ENCODE peak calls at places on chromosomes 13 and 19, in ten cellular contexts. One of them, this sample, is unnamed.
A peak's percentile ranks its signal among the peaks of the same experiment; 100 is the strongest.

GRCh38 chr19:2170219-2170618 is 6.5 kb downstream of the DOT1L start:
- DNase-seq in M059J: no peak
- DNase-seq in left ventricle myocardium inferior: no peak
- DNase-seq in memory B cell: no peak
- DNase-seq in GM03348: no peak
- DNase-seq in stimulated activated CD4-positive, alpha-beta T cell treated with anti-CD3 and anti-CD28 coated beads, TNF-alpha, amount 100 ng/mL, for 48 hours: no peak
- DNase-seq in NCI-H1417: no peak
- DNase-seq in fibroblast of mammary gland: no peak
- DNase-seq in amniotic stem cell: no peak
- DNase-seq in psoas muscle: no peak
- DNase-seq in this sample: no peak

GRCh38 chr13:20024706-20025105 is 66.2 kb downstream of the ZMYM2 start:
- DNase-seq in M059J: no peak
- DNase-seq in left ventricle myocardium inferior: no peak
- DNase-seq in memory B cell: no peak
- DNase-seq in GM03348: no peak
- DNase-seq in stimulated activated CD4-positive, alpha-beta T cell treated with anti-CD3 and anti-CD28 coated beads, TNF-alpha, amount 100 ng/mL, for 48 hours: no peak
- DNase-seq in NCI-H1417: no peak
- DNase-seq in fibroblast of mammary gland: no peak
- DNase-seq in amniotic stem cell: no peak
- DNase-seq in psoas muscle: no peak
- DNase-seq in this sample: no peak

GRCh38 chr19:52635786-52636570 is 2.2 kb downstream of the ZNF83 start:
- DNase-seq in M059J: no peak
- DNase-seq in left ventricle myocardium inferior: no peak
- DNase-seq in memory B cell: no peak
- DNase-seq in GM03348: no peak
- DNase-seq in stimulated activated CD4-positive, alpha-beta T cell treated with anti-CD3 and anti-CD28 coated beads, TNF-alpha, amount 100 ng/mL, for 48 hours: no peak
- DNase-seq in NCI-H1417: no peak
- DNase-seq in fibroblast of mammary gland: peak; percentile 14
- DNase-seq in amniotic stem cell: no peak
- DNase-seq in psoas muscle: no peak
- DNase-seq in this sample: no peak

GRCh38 chr19:3625996-3626472 is 556 bp downstream of the CACTIN start:
- DNase-seq in M059J: peak; percentile 25
- DNase-seq in left ventricle myocardium inferior: no peak
- DNase-seq in memory B cell: no peak
- DNase-seq in GM03348: peak; percentile 37
- DNase-seq in stimulated activated CD4-positive, alpha-beta T cell treated with anti-CD3 and anti-CD28 coated beads, TNF-alpha, amount 100 ng/mL, for 48 hours: no peak
- DNase-seq in NCI-H1417: no peak
- DNase-seq in fibroblast of mammary gland: no peak
- DNase-seq in amniotic stem cell: no peak
- DNase-seq in psoas muscle: no peak
- DNase-seq in this sample: no peak

GRCh38 chr13:80204642-80205041 is 136.3 kb downstream of the SPRY2 start:
- DNase-seq in M059J: no peak
- DNase-seq in left ventricle myocardium inferior: no peak
- DNase-seq in memory B cell: no peak
- DNase-seq in GM03348: no peak
- DNase-seq in stimulated activated CD4-positive, alpha-beta T cell treated with anti-CD3 and anti-CD28 coated beads, TNF-alpha, amount 100 ng/mL, for 48 hours: no peak
- DNase-seq in NCI-H1417: no peak
- DNase-seq in fibroblast of mammary gland: no peak
- DNase-seq in amniotic stem cell: no peak
- DNase-seq in psoas muscle: no peak
- DNase-seq in this sample: no peak

GRCh38 chr19:50320051-50320450 is 9.1 kb downstream of the KCNC3 start:
- DNase-seq in M059J: no peak
- DNase-seq in left ventricle myocardium inferior: no peak
- DNase-seq in memory B cell: no peak
- DNase-seq in GM03348: no peak
- DNase-seq in stimulated activated CD4-positive, alpha-beta T cell treated with anti-CD3 and anti-CD28 coated beads, TNF-alpha, amount 100 ng/mL, for 48 hours: no peak
- DNase-seq in NCI-H1417: no peak
- DNase-seq in fibroblast of mammary gland: no peak
- DNase-seq in amniotic stem cell: no peak
- DNase-seq in psoas muscle: peak; percentile 28
- DNase-seq in this sample: no peak

GRCh38 chr13:26821766-26822165 is 61.2 kb upstream of the GPR12 start:
- DNase-seq in M059J: no peak
- DNase-seq in left ventricle myocardium inferior: no peak
- DNase-seq in memory B cell: no peak
- DNase-seq in GM03348: no peak
- DNase-seq in stimulated activated CD4-positive, alpha-beta T cell treated with anti-CD3 and anti-CD28 coated beads, TNF-alpha, amount 100 ng/mL, for 48 hours: no peak
- DNase-seq in NCI-H1417: no peak
- DNase-seq in fibroblast of mammary gland: no peak
- DNase-seq in amniotic stem cell: no peak
- DNase-seq in psoas muscle: no peak
- DNase-seq in this sample: no peak

GRCh38 chr13:60759499-60759898 is 362.5 kb downstream of the TDRD3 start:
- DNase-seq in M059J: peak; percentile 9
- DNase-seq in left ventricle myocardium inferior: no peak
- DNase-seq in memory B cell: no peak
- DNase-seq in GM03348: no peak
- DNase-seq in stimulated activated CD4-positive, alpha-beta T cell treated with anti-CD3 and anti-CD28 coated beads, TNF-alpha, amount 100 ng/mL, for 48 hours: no peak
- DNase-seq in NCI-H1417: no peak
- DNase-seq in fibroblast of mammary gland: no peak
- DNase-seq in amniotic stem cell: no peak
- DNase-seq in psoas muscle: no peak
- DNase-seq in this sample: no peak

GRCh38 chr19:16216744-16217670 is 19.3 kb downstream of the AP1M1 start:
- DNase-seq in M059J: no peak
- DNase-seq in left ventricle myocardium inferior: no peak
- DNase-seq in memory B cell: no peak
- DNase-seq in GM03348: no peak
- DNase-seq in stimulated activated CD4-positive, alpha-beta T cell treated with anti-CD3 and anti-CD28 coated beads, TNF-alpha, amount 100 ng/mL, for 48 hours: no peak
- DNase-seq in NCI-H1417: peak; percentile 79
- DNase-seq in fibroblast of mammary gland: no peak
- DNase-seq in amniotic stem cell: no peak
- DNase-seq in psoas muscle: no peak
- DNase-seq in this sample: no peak

GRCh38 chr13:39415003-39415402 is 188.0 kb downstream of the LHFPL6 start:
- DNase-seq in M059J: no peak
- DNase-seq in left ventricle myocardium inferior: no peak
- DNase-seq in memory B cell: no peak
- DNase-seq in GM03348: no peak
- DNase-seq in stimulated activated CD4-positive, alpha-beta T cell treated with anti-CD3 and anti-CD28 coated beads, TNF-alpha, amount 100 ng/mL, for 48 hours: no peak
- DNase-seq in NCI-H1417: no peak
- DNase-seq in fibroblast of mammary gland: peak; percentile 61
- DNase-seq in amniotic stem cell: no peak
- DNase-seq in psoas muscle: no peak
- DNase-seq in this sample: no peak

GRCh38 chr19:3506384-3507340 is 551 bp downstream of the FZR1 start:
- DNase-seq in M059J: no peak
- DNase-seq in left ventricle myocardium inferior: peak; percentile 42
- DNase-seq in memory B cell: no peak
- DNase-seq in GM03348: peak; percentile 60
- DNase-seq in stimulated activated CD4-positive, alpha-beta T cell treated with anti-CD3 and anti-CD28 coated beads, TNF-alpha, amount 100 ng/mL, for 48 hours: no peak
- DNase-seq in NCI-H1417: peak; percentile 48
- DNase-seq in fibroblast of mammary gland: no peak
- DNase-seq in amniotic stem cell: no peak
- DNase-seq in psoas muscle: peak; percentile 71
- DNase-seq in this sample: no peak

GRCh38 chr13:44267966-44268365 is 105.7 kb upstream of the SERP2 start:
- DNase-seq in M059J: peak; percentile 79
- DNase-seq in left ventricle myocardium inferior: no peak
- DNase-seq in memory B cell: no peak
- DNase-seq in GM03348: peak; percentile 91
- DNase-seq in stimulated activated CD4-positive, alpha-beta T cell treated with anti-CD3 and anti-CD28 coated beads, TNF-alpha, amount 100 ng/mL, for 48 hours: no peak
- DNase-seq in NCI-H1417: no peak
- DNase-seq in fibroblast of mammary gland: peak; percentile 62
- DNase-seq in amniotic stem cell: peak; percentile 74
- DNase-seq in psoas muscle: no peak
- DNase-seq in this sample: no peak

GRCh38 chr19:46660008-46660517 is 919 bp downstream of the DACT3 start:
- DNase-seq in M059J: no peak
- DNase-seq in left ventricle myocardium inferior: peak; percentile 22
- DNase-seq in memory B cell: no peak
- DNase-seq in GM03348: peak; percentile 35
- DNase-seq in stimulated activated CD4-positive, alpha-beta T cell treated with anti-CD3 and anti-CD28 coated beads, TNF-alpha, amount 100 ng/mL, for 48 hours: no peak
- DNase-seq in NCI-H1417: peak; percentile 35
- DNase-seq in fibroblast of mammary gland: no peak
- DNase-seq in amniotic stem cell: no peak
- DNase-seq in psoas muscle: no peak
- DNase-seq in this sample: no peak

GRCh38 chr13:75072368-75072767 is 409.6 kb downstream of the TBC1D4 start:
- DNase-seq in M059J: no peak
- DNase-seq in left ventricle myocardium inferior: no peak
- DNase-seq in memory B cell: no peak
- DNase-seq in GM03348: no peak
- DNase-seq in stimulated activated CD4-positive, alpha-beta T cell treated with anti-CD3 and anti-CD28 coated beads, TNF-alpha, amount 100 ng/mL, for 48 hours: no peak
- DNase-seq in NCI-H1417: no peak
- DNase-seq in fibroblast of mammary gland: no peak
- DNase-seq in amniotic stem cell: no peak
- DNase-seq in psoas muscle: no peak
- DNase-seq in this sample: no peak

GRCh38 chr13:113464476-113464875 is 11.2 kb upstream of the ADPRHL1 start:
- DNase-seq in M059J: no peak
- DNase-seq in left ventricle myocardium inferior: no peak
- DNase-seq in memory B cell: no peak
- DNase-seq in GM03348: no peak
- DNase-seq in stimulated activated CD4-positive, alpha-beta T cell treated with anti-CD3 and anti-CD28 coated beads, TNF-alpha, amount 100 ng/mL, for 48 hours: no peak
- DNase-seq in NCI-H1417: no peak
- DNase-seq in fibroblast of mammary gland: no peak
- DNase-seq in amniotic stem cell: no peak
- DNase-seq in psoas muscle: no peak
- DNase-seq in this sample: no peak

GRCh38 chr19:24060687-24061356 is 26.2 kb upstream of the ZNF254 start:
- DNase-seq in M059J: peak; percentile 24
- DNase-seq in left ventricle myocardium inferior: no peak
- DNase-seq in memory B cell: no peak
- DNase-seq in GM03348: no peak
- DNase-seq in stimulated activated CD4-positive, alpha-beta T cell treated with anti-CD3 and anti-CD28 coated beads, TNF-alpha, amount 100 ng/mL, for 48 hours: no peak
- DNase-seq in NCI-H1417: no peak
- DNase-seq in fibroblast of mammary gland: peak; percentile 59
- DNase-seq in amniotic stem cell: no peak
- DNase-seq in psoas muscle: no peak
- DNase-seq in this sample: no peak

GRCh38 chr13:50829896-50830295 is 13.6 kb downstream of the DLEU7 start:
- DNase-seq in M059J: no peak
- DNase-seq in left ventricle myocardium inferior: no peak
- DNase-seq in memory B cell: no peak
- DNase-seq in GM03348: peak; percentile 54
- DNase-seq in stimulated activated CD4-positive, alpha-beta T cell treated with anti-CD3 and anti-CD28 coated beads, TNF-alpha, amount 100 ng/mL, for 48 hours: no peak
- DNase-seq in NCI-H1417: no peak
- DNase-seq in fibroblast of mammary gland: peak; percentile 86
- DNase-seq in amniotic stem cell: no peak
- DNase-seq in psoas muscle: no peak
- DNase-seq in this sample: no peak

GRCh38 chr19:7562646-7563393 is 27.3 kb downstream of the PNPLA6 start:
- DNase-seq in M059J: no peak
- DNase-seq in left ventricle myocardium inferior: no peak
- DNase-seq in memory B cell: no peak
- DNase-seq in GM03348: no peak
- DNase-seq in stimulated activated CD4-positive, alpha-beta T cell treated with anti-CD3 and anti-CD28 coated beads, TNF-alpha, amount 100 ng/mL, for 48 hours: no peak
- DNase-seq in NCI-H1417: no peak
- DNase-seq in fibroblast of mammary gland: no peak
- DNase-seq in amniotic stem cell: no peak
- DNase-seq in psoas muscle: no peak
- DNase-seq in this sample: no peak

GRCh38 chr19:1170938-1171754 is 2.9 kb downstream of the SBNO2 start:
- DNase-seq in M059J: no peak
- DNase-seq in left ventricle myocardium inferior: no peak
- DNase-seq in memory B cell: no peak
- DNase-seq in GM03348: no peak
- DNase-seq in stimulated activated CD4-positive, alpha-beta T cell treated with anti-CD3 and anti-CD28 coated beads, TNF-alpha, amount 100 ng/mL, for 48 hours: no peak
- DNase-seq in NCI-H1417: no peak
- DNase-seq in fibroblast of mammary gland: no peak
- DNase-seq in amniotic stem cell: no peak
- DNase-seq in psoas muscle: peak; percentile 53
- DNase-seq in this sample: no peak

GRCh38 chr13:113856716-113857065 is 7.2 kb downstream of the GAS6 start:
- DNase-seq in M059J: peak; percentile 86
- DNase-seq in left ventricle myocardium inferior: no peak
- DNase-seq in memory B cell: no peak
- DNase-seq in GM03348: no peak
- DNase-seq in stimulated activated CD4-positive, alpha-beta T cell treated with anti-CD3 and anti-CD28 coated beads, TNF-alpha, amount 100 ng/mL, for 48 hours: no peak
- DNase-seq in NCI-H1417: no peak
- DNase-seq in fibroblast of mammary gland: peak; percentile 71
- DNase-seq in amniotic stem cell: no peak
- DNase-seq in psoas muscle: peak; percentile 80
- DNase-seq in this sample: no peak

GRCh38 chr19:51714848-51715247 is 8.9 kb downstream of the HAS1 start:
- DNase-seq in M059J: no peak
- DNase-seq in left ventricle myocardium inferior: no peak
- DNase-seq in memory B cell: no peak
- DNase-seq in GM03348: no peak
- DNase-seq in stimulated activated CD4-positive, alpha-beta T cell treated with anti-CD3 and anti-CD28 coated beads, TNF-alpha, amount 100 ng/mL, for 48 hours: no peak
- DNase-seq in NCI-H1417: no peak
- DNase-seq in fibroblast of mammary gland: peak; percentile 67
- DNase-seq in amniotic stem cell: no peak
- DNase-seq in psoas muscle: no peak
- DNase-seq in this sample: no peak

GRCh38 chr19:10206226-10206873 is 11.6 kb upstream of the DNMT1 start:
- DNase-seq in M059J: peak; percentile 96
- DNase-seq in left ventricle myocardium inferior: no peak
- DNase-seq in memory B cell: no peak
- DNase-seq in GM03348: peak; percentile 19
- DNase-seq in stimulated activated CD4-positive, alpha-beta T cell treated with anti-CD3 and anti-CD28 coated beads, TNF-alpha, amount 100 ng/mL, for 48 hours: no peak
- DNase-seq in NCI-H1417: no peak
- DNase-seq in fibroblast of mammary gland: peak; percentile 69
- DNase-seq in amniotic stem cell: no peak
- DNase-seq in psoas muscle: no peak
- DNase-seq in this sample: no peak

GRCh38 chr13:21043898-21044297 is 17.5 kb downstream of the LATS2 start:
- DNase-seq in M059J: peak; percentile 29
- DNase-seq in left ventricle myocardium inferior: no peak
- DNase-seq in memory B cell: no peak
- DNase-seq in GM03348: peak; percentile 72
- DNase-seq in stimulated activated CD4-positive, alpha-beta T cell treated with anti-CD3 and anti-CD28 coated beads, TNF-alpha, amount 100 ng/mL, for 48 hours: no peak
- DNase-seq in NCI-H1417: no peak
- DNase-seq in fibroblast of mammary gland: peak; percentile 91
- DNase-seq in amniotic stem cell: no peak
- DNase-seq in psoas muscle: no peak
- DNase-seq in this sample: no peak

GRCh38 chr19:45645631-45646344 is 6.6 kb upstream of the EML2 start:
- DNase-seq in M059J: peak; percentile 84
- DNase-seq in left ventricle myocardium inferior: peak; percentile 82
- DNase-seq in memory B cell: peak; percentile 63
- DNase-seq in GM03348: peak; percentile 99
- DNase-seq in stimulated activated CD4-positive, alpha-beta T cell treated with anti-CD3 and anti-CD28 coated beads, TNF-alpha, amount 100 ng/mL, for 48 hours: peak; percentile 68
- DNase-seq in NCI-H1417: peak; percentile 17
- DNase-seq in fibroblast of mammary gland: peak; percentile 74
- DNase-seq in amniotic stem cell: peak; percentile 71
- DNase-seq in psoas muscle: peak; percentile 86
- DNase-seq in this sample: peak; percentile 53

GRCh38 chr19:13154911-13155471 is 4.8 kb downstream of the IER2 start:
- DNase-seq in M059J: no peak
- DNase-seq in left ventricle myocardium inferior: peak; percentile 54
- DNase-seq in memory B cell: peak; percentile 72
- DNase-seq in GM03348: peak; percentile 60
- DNase-seq in stimulated activated CD4-positive, alpha-beta T cell treated with anti-CD3 and anti-CD28 coated beads, TNF-alpha, amount 100 ng/mL, for 48 hours: peak; percentile 59
- DNase-seq in NCI-H1417: peak; percentile 93
- DNase-seq in fibroblast of mammary gland: peak; percentile 58
- DNase-seq in amniotic stem cell: no peak
- DNase-seq in psoas muscle: peak; percentile 68
- DNase-seq in this sample: peak; percentile 86

GRCh38 chr19:1079566-1080111 is 12.7 kb downstream of the ARHGAP45 start:
- DNase-seq in M059J: no peak
- DNase-seq in left ventricle myocardium inferior: no peak
- DNase-seq in memory B cell: no peak
- DNase-seq in GM03348: no peak
- DNase-seq in stimulated activated CD4-positive, alpha-beta T cell treated with anti-CD3 and anti-CD28 coated beads, TNF-alpha, amount 100 ng/mL, for 48 hours: no peak
- DNase-seq in NCI-H1417: no peak
- DNase-seq in fibroblast of mammary gland: no peak
- DNase-seq in amniotic stem cell: no peak
- DNase-seq in psoas muscle: no peak
- DNase-seq in this sample: no peak

GRCh38 chr13:96141032-96141431 is 51.1 kb downstream of the HS6ST3 start:
- DNase-seq in M059J: peak; percentile 27
- DNase-seq in left ventricle myocardium inferior: no peak
- DNase-seq in memory B cell: no peak
- DNase-seq in GM03348: no peak
- DNase-seq in stimulated activated CD4-positive, alpha-beta T cell treated with anti-CD3 and anti-CD28 coated beads, TNF-alpha, amount 100 ng/mL, for 48 hours: no peak
- DNase-seq in NCI-H1417: peak; percentile 46
- DNase-seq in fibroblast of mammary gland: peak; percentile 48
- DNase-seq in amniotic stem cell: peak; percentile 8
- DNase-seq in psoas muscle: no peak
- DNase-seq in this sample: no peak

GRCh38 chr19:10854350-10855089 is 6.3 kb downstream of the C19orf38 start:
- DNase-seq in M059J: no peak
- DNase-seq in left ventricle myocardium inferior: no peak
- DNase-seq in memory B cell: no peak
- DNase-seq in GM03348: no peak
- DNase-seq in stimulated activated CD4-positive, alpha-beta T cell treated with anti-CD3 and anti-CD28 coated beads, TNF-alpha, amount 100 ng/mL, for 48 hours: no peak
- DNase-seq in NCI-H1417: no peak
- DNase-seq in fibroblast of mammary gland: no peak
- DNase-seq in amniotic stem cell: no peak
- DNase-seq in psoas muscle: no peak
- DNase-seq in this sample: no peak

This sample was measured in stimulated activated naive B cell treated with anti-CD40 and anti-IgM and Interleukin-4, amounts not matched to agents 10 μg/mL and 1 μg/mL and 100 μg/mL, for 72 hours.